ENCODE peak calls at places on chromosomes 5 and 9, in six cellular contexts. I is HepG2, P is GM12878, D is H1, U is K562, Z is endothelial cell of umbilical vein. L is an unnamed sample.

GRCh38 chr5:61330341-61330878 is 1.6 kb upstream of the ZSWIM6 start:
- DNase-seq in I (peak; percentile 10), P (no peak), D (peak; percentile 75), U (peak; percentile 10), Z (peak; percentile 67), L (no peak)

GRCh38 chr5:76025069-76025468 is 58.1 kb upstream of the SV2C start:
- DNase-seq in I (no peak), P (no peak), D (no peak), U (no peak), Z (no peak), L (no peak)

GRCh38 chr5:118791986-118792734 is 196.2 kb downstream of the DTWD2 start:
- DNase-seq in I (peak; percentile 54), P (peak; percentile 36), D (no peak), U (peak; percentile 44), Z (peak; percentile 66), L (peak; percentile 45)

GRCh38 chr5:9546973-9547947 is 1.4 kb upstream of the SEMA5A start:
- DNase-seq in I (no peak), P (no peak), D (peak; percentile 59), U (no peak), Z (peak; percentile 53), L (no peak)

GRCh38 chr9:105232207-105232606 is 12.2 kb upstream of the SLC44A1 start:
- DNase-seq in I (no peak), P (no peak), D (no peak), U (no peak), Z (no peak), L (no peak)

GRCh38 chr9:134689320-134690181 is 47.9 kb downstream of the COL5A1 start:
- DNase-seq in I (peak; percentile 10), P (no peak), D (peak; percentile 90), U (peak; percentile 82), Z (peak; percentile 63), L (peak; percentile 29)

GRCh38 chr9:121851641-121852091 is 200.2 kb downstream of the DAB2IP start:
- DNase-seq in I (no peak), P (no peak), D (no peak), U (no peak), Z (no peak), L (no peak)

GRCh38 chr5:37665272-37665671 is 174.6 kb downstream of the GDNF start:
- DNase-seq in I (no peak), P (no peak), D (no peak), U (no peak), Z (peak; percentile 28), L (no peak)

GRCh38 chr5:22238047-22238446 is 615.1 kb downstream of the CDH12 start:
- DNase-seq in I (no peak), P (no peak), D (no peak), U (no peak), Z (no peak), L (no peak)

GRCh38 chr9:129225815-129226214 is 47.8 kb upstream of the IER5L start:
- DNase-seq in I (no peak), P (no peak), D (no peak), U (peak; percentile 60), Z (peak; percentile 17), L (no peak)

GRCh38 chr5:174987443-174988012 is 263.1 kb downstream of the MSX2 start:
- DNase-seq in I (no peak), P (no peak), D (no peak), U (no peak), Z (no peak), L (no peak)

GRCh38 chr5:76403963-76404693 is 1.0 kb downstream of the IQGAP2 start:
- DNase-seq in I (peak; percentile 96), P (peak; percentile 60), D (peak; percentile 55), U (peak; percentile 70), Z (no peak), L (no peak)

GRCh38 chr5:137563646-137564474 is 64.7 kb upstream of the SPOCK1 start:
- DNase-seq in I (no peak), P (no peak), D (no peak), U (no peak), Z (peak; percentile 95), L (no peak)

GRCh38 chr9:16985559-16986348 is 115.3 kb upstream of the BNC2 start:
- DNase-seq in I (no peak), P (no peak), D (no peak), U (no peak), Z (peak; percentile 48), L (no peak)

GRCh38 chr5:78109891-78110324 is 184.6 kb downstream of the AP3B1 start:
- DNase-seq in I (no peak), P (peak; percentile 35), D (no peak), U (no peak), Z (no peak), L (no peak)

GRCh38 chr5:174281089-174281488 is 235.6 kb downstream of the NSG2 start:
- DNase-seq in I (no peak), P (no peak), D (no peak), U (no peak), Z (no peak), L (no peak)

GRCh38 chr5:166365164-166365563 is 1926.3 kb upstream of the WWC1 start:
- DNase-seq in I (no peak), P (no peak), D (no peak), U (no peak), Z (no peak), L (no peak)

GRCh38 chr5:5025774-5026406 is 114.2 kb upstream of the ADAMTS16 start:
- DNase-seq in I (peak; percentile 38), P (no peak), D (no peak), U (no peak), Z (no peak), L (no peak)

GRCh38 chr9:27679338-27679737 is 106.1 kb upstream of the C9orf72 start:
- DNase-seq in I (no peak), P (no peak), D (no peak), U (no peak), Z (no peak), L (no peak)

GRCh38 chr9:83956288-83957028 is 23.6 kb downstream of the HNRNPK start:
- DNase-seq in I (peak; percentile 85), P (no peak), D (no peak), U (peak; percentile 70), Z (no peak), L (no peak)

GRCh38 chr5:81428866-81429265 is 34.9 kb upstream of the ACOT12 start:
- DNase-seq in I (no peak), P (no peak), D (no peak), U (peak; percentile 16), Z (peak; percentile 87), L (no peak)

GRCh38 chr5:90878549-90879196 is 320.1 kb downstream of the ADGRV1 start:
- DNase-seq in I (no peak), P (no peak), D (no peak), U (no peak), Z (peak; percentile 90), L (no peak)

DNA sequence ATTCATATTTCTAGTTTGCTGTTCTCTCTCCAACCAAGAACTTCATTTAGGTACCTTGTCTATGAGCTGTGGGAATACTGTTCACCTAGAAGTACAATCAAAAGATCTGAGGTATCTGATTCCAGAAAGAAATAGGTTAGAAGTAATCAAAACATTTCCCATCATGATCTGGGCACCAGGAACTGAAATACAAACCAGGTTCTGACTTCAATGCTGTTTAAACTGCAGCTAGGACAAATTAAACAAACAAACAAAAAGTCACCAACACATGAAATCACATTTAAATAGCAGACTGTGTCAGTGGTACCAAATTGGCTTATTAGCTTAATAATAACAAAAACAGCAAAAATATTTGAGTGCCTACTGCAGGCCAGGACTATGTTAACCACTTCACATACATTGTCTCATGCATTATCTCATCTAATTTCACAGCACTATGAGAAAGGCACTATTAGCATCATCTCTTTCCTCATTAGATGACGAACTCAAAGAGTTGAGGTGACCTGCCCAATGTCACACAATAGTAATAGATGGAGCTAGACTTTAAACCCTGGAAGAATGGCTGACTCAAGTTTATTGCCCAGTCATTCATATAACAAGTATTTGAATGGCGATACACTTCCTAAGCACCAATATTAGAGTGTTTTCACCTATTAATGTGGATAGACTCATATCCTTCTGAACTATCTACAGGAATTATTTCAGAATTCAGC is 14.5 kb downstream of the PLPP1 start:
- DNase-seq in I (no peak), P (no peak), D (no peak), U (no peak), Z (no peak), L (no peak)
- TF ChIP-seq POLR2AphosphoS5 in I (no peak), P (no peak), D (no peak), U (no peak), Z (no peak), L (no peak)

DNA sequence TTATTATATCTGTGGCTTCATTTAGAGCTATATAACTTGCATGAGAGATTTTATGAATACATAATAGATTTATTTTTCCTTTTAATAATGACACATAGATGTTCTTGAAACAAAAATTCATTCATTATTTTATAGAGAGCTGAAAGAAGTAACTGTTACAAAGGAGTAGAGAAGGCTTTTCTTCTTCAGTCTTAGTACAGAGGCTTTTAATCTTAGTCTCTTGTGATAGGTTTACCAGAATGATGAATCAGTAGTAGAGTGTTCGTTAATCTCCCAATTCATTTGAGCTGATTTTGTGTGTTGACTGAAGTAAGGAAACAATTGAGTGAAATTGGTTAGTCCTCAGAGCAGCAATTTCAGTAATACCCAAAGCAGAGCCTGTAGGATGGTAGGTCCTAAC is 1284.1 kb upstream of the ACO1 start:
- DNase-seq in I (no peak), P (no peak), D (no peak), U (no peak), Z (no peak), L (no peak)
- TF ChIP-seq POLR2A in I (no peak), P (no peak), D (no peak), U (no peak), Z (no peak), L (no peak)

GRCh38 chr5:167378894-167379723 is 912.3 kb upstream of the WWC1 start:
- DNase-seq in I (no peak), P (no peak), D (no peak), U (no peak), Z (no peak), L (no peak)
- TF ChIP-seq MAX in I (no peak), P (no peak), D (no peak), U (no peak), Z (no peak), L (no peak)

GRCh38 chr5:172775326-172776234 is 4.6 kb upstream of the DUSP1 start:
- DNase-seq in I (peak; percentile 95), P (no peak), D (no peak), U (no peak), Z (no peak), L (no peak)
- TF ChIP-seq POLR2AphosphoS5 in I (peak; percentile 30), P (no peak), D (no peak), U (no peak), Z (no peak), L (no peak)

GRCh38 chr5:129096382-129096991 is 1.9 kb downstream of the ISOC1 start:
- DNase-seq in I (no peak), P (no peak), D (no peak), U (no peak), Z (peak; percentile 45), L (no peak)

GRCh38 chr5:129094087-129094923 is at the start of gene ISOC1:
- DNase-seq in I (peak; percentile 73), P (peak; percentile 42), D (peak; percentile 91), U (peak; percentile 93), Z (peak; percentile 93), L (peak; percentile 74)

GRCh38 chr5:129098488-129099183 is 4.1 kb downstream of the ISOC1 start:
- DNase-seq in I (no peak), P (no peak), D (no peak), U (no peak), Z (peak; percentile 30), L (no peak)

GRCh38 chr5:129097498-129098296 is 3.1 kb downstream of the ISOC1 start:
- DNase-seq in I (no peak), P (no peak), D (no peak), U (no peak), Z (no peak), L (no peak)

GRCh38 chr5:129094924-129095797 is 612 bp downstream of the ISOC1 start:
- DNase-seq in I (peak; percentile 80), P (peak; percentile 21), D (peak; percentile 81), U (peak; percentile 51), Z (peak; percentile 24), L (no peak)
- TF ChIP-seq POLR2A in I (peak; percentile 73), P (peak; percentile 67), D (no peak), U (no peak), Z (no peak), L (no peak)

GRCh38 chr9:75455444-75455921 is 367.2 kb downstream of the OSTF1 start:
- DNase-seq in I (no peak), P (peak; percentile 26), D (no peak), U (no peak), Z (no peak), L (no peak)
- TF ChIP-seq MAX in I (no peak), P (no peak), D (no peak), U (no peak), Z (no peak), L (no peak)

L was measured in HCT116.